ENCODE peak calls at places on chromosomes 2 and 18, in ten cellular contexts. H is fibroblast of pulmonary artery; M is NCI-H1092; T is brain microvascular endothelial cell; O is stomach; W is iPS-NIHi11; B is stimulated activated CD8-positive, alpha-beta memory T cell treated with anti-CD3 and anti-CD28 coated beads, Interleukin-15, amount 100 ng/mL, for 24 hours; E is colonic mucosa; X is lower lobe of right lung; L is putamen. F is an unnamed sample.

GRCh38 chr2:204453730-204454167 is 91.5 kb upstream of the PARD3B start:
- DNase-seq in H (peak; percentile 26), M (no peak), T (peak; percentile 32), O (peak; percentile 35), W (peak; percentile 22), B (no peak), E (peak; percentile 61), X (peak; percentile 67), L (no peak), F (peak; percentile 79)

GRCh38 chr2:74553892-74554820 is at the start of the genes DOK1 and LOXL3:
- DNase-seq in H (peak; percentile 91), M (peak; percentile 43), T (peak; percentile 80), O (peak; percentile 90), W (peak; percentile 90), B (peak; percentile 67), E (peak; percentile 93), X (peak; percentile 93), L (peak; percentile 58), F (peak; percentile 97)

GRCh38 chr2:200713704-200714064 is 98.0 kb upstream of the BZW1 start:
- DNase-seq in H (no peak), M (no peak), T (no peak), O (no peak), W (no peak), B (no peak), E (no peak), X (no peak), L (no peak), F (no peak)

GRCh38 chr2:209322041-209322440 is 101.8 kb upstream of the MAP2 start:
- DNase-seq in H (no peak), M (no peak), T (no peak), O (no peak), W (no peak), B (no peak), E (no peak), X (no peak), L (no peak), F (no peak)

GRCh38 chr18:22165049-22165602 is 4.3 kb upstream of the GATA6 start:
- DNase-seq in H (peak; percentile 22), M (no peak), T (no peak), O (no peak), W (peak; percentile 46), B (no peak), E (no peak), X (no peak), L (no peak), F (no peak)

GRCh38 chr2:102278720-102279390 is 32.5 kb upstream of the IL1RL1 start:
- DNase-seq in H (no peak), M (no peak), T (no peak), O (no peak), W (no peak), B (no peak), E (no peak), X (no peak), L (no peak), F (no peak)

GRCh38 chr2:74066491-74067203 is 81.1 kb downstream of the BOLA3 start:
- DNase-seq in H (peak; percentile 57), M (no peak), T (no peak), O (peak; percentile 52), W (no peak), B (no peak), E (no peak), X (no peak), L (no peak), F (no peak)

GRCh38 chr2:241909769-241910168 is 40.2 kb downstream of the RTP5 start:
- DNase-seq in H (no peak), M (no peak), T (no peak), O (peak; percentile 7), W (no peak), B (no peak), E (no peak), X (no peak), L (no peak), F (no peak)

GRCh38 chr2:167054881-167055280 is 166.6 kb downstream of the XIRP2 start:
- DNase-seq in H (no peak), M (no peak), T (no peak), O (no peak), W (no peak), B (no peak), E (no peak), X (no peak), L (no peak), F (no peak)

GRCh38 chr2:61720911-61721310 is 132.9 kb downstream of the FAM161A start:
- DNase-seq in H (no peak), M (no peak), T (no peak), O (no peak), W (no peak), B (no peak), E (no peak), X (no peak), L (no peak), F (no peak)

GRCh38 chr18:51153659-51154371 is 43.7 kb downstream of the MEX3C start:
- DNase-seq in H (no peak), M (no peak), T (no peak), O (no peak), W (no peak), B (peak; percentile 26), E (no peak), X (no peak), L (no peak), F (no peak)

GRCh38 chr2:128797092-128797491 is 478.4 kb upstream of the HS6ST1 start:
- DNase-seq in H (no peak), M (no peak), T (no peak), O (peak; percentile 11), W (no peak), B (no peak), E (no peak), X (no peak), L (no peak), F (no peak)

GRCh38 chr2:201959626-201960025 is 74.0 kb upstream of the FZD7 start:
- DNase-seq in H (no peak), M (no peak), T (no peak), O (no peak), W (no peak), B (no peak), E (no peak), X (no peak), L (no peak), F (no peak)

GRCh38 chr18:10140461-10140911 is 226.7 kb downstream of the VAPA start:
- DNase-seq in H (no peak), M (no peak), T (no peak), O (no peak), W (peak; percentile 20), B (no peak), E (no peak), X (no peak), L (no peak), F (no peak)

GRCh38 chr2:7766302-7766701 is 849.1 kb downstream of the RNF144A start:
- DNase-seq in H (no peak), M (no peak), T (no peak), O (no peak), W (no peak), B (no peak), E (no peak), X (no peak), L (no peak), F (no peak)

GRCh38 chr2:124908411-124908810 is 883.3 kb downstream of the CNTNAP5 start:
- DNase-seq in H (peak; percentile 55), M (no peak), T (no peak), O (no peak), W (no peak), B (no peak), E (no peak), X (no peak), L (no peak), F (no peak)

GRCh38 chr2:64383016-64383588 is 70.9 kb upstream of the LGALSL start:
- DNase-seq in H (no peak), M (no peak), T (no peak), O (no peak), W (no peak), B (no peak), E (no peak), X (no peak), L (no peak), F (no peak)

GRCh38 chr2:675982-676646 is 1.1 kb downstream of the TMEM18 start:
- DNase-seq in H (peak; percentile 88), M (no peak), T (peak; percentile 88), O (no peak), W (peak; percentile 75), B (no peak), E (peak; percentile 47), X (no peak), L (no peak), F (no peak)

GRCh38 chr2:160621748-160622147 is 128.1 kb upstream of the RBMS1 start:
- DNase-seq in H (no peak), M (no peak), T (no peak), O (no peak), W (no peak), B (no peak), E (no peak), X (no peak), L (no peak), F (no peak)

GRCh38 chr2:68908392-68908970 is 37.3 kb upstream of the BMP10 start:
- DNase-seq in H (peak; percentile 85), M (no peak), T (peak; percentile 33), O (peak; percentile 87), W (peak; percentile 69), B (peak; percentile 37), E (peak; percentile 86), X (peak; percentile 80), L (no peak), F (peak; percentile 81)

GRCh38 chr2:95061601-95062183 is 36.2 kb downstream of the MAL start:
- DNase-seq in H (no peak), M (no peak), T (no peak), O (no peak), W (no peak), B (no peak), E (no peak), X (no peak), L (no peak), F (no peak)

GRCh38 chr2:239381709-239382134 is 19.1 kb downstream of the HDAC4 start:
- DNase-seq in H (no peak), M (no peak), T (no peak), O (no peak), W (no peak), B (no peak), E (no peak), X (peak; percentile 14), L (peak; percentile 63), F (peak; percentile 22)

GRCh38 chr18:79404567-79404910 is 8.8 kb downstream of the NFATC1 start:
- DNase-seq in H (no peak), M (no peak), T (no peak), O (no peak), W (no peak), B (no peak), E (no peak), X (peak; percentile 46), L (no peak), F (no peak)

GRCh38 chr2:48043746-48044145 is 137.4 kb upstream of the FBXO11 start:
- DNase-seq in H (no peak), M (no peak), T (peak; percentile 6), O (no peak), W (no peak), B (no peak), E (no peak), X (no peak), L (no peak), F (no peak)

GRCh38 chr18:77013777-77014525 is 118.6 kb downstream of the MBP start:
- DNase-seq in H (no peak), M (no peak), T (no peak), O (no peak), W (no peak), B (no peak), E (no peak), X (peak; percentile 81), L (peak; percentile 67), F (peak; percentile 86)

GRCh38 chr2:40168032-40168431 is 283.9 kb downstream of the SLC8A1 start:
- DNase-seq in H (peak; percentile 68), M (no peak), T (no peak), O (no peak), W (no peak), B (no peak), E (peak; percentile 62), X (no peak), L (no peak), F (no peak)

GRCh38 chr2:206615417-206616089 is 26.7 kb upstream of the FAM237A start:
- DNase-seq in H (no peak), M (no peak), T (no peak), O (no peak), W (no peak), B (no peak), E (no peak), X (no peak), L (no peak), F (no peak)

GRCh38 chr18:58619554-58619915 is 9.4 kb downstream of the ALPK2 start:
- DNase-seq in H (no peak), M (no peak), T (no peak), O (no peak), W (no peak), B (no peak), E (no peak), X (no peak), L (no peak), F (no peak)